ENCODE peak calls at places on chromosomes 11 and 22, in seven cellular contexts. H, B, N, K, U, D and E are unnamed samples. For H3K4me1, the result is how much of the 10 kb centered on the place peaks cover.

GRCh38 chr11:10181811-10182210 is 112.2 kb downstream of the SBF2 start:
- DNase-seq in B (no peak), U (no peak), D (peak), H (no peak), N (no peak), K (peak), E (no peak)

GRCh38 chr11:128738942-128739341 is 45.1 kb downstream of the FLI1 start:
- DNase-seq in H (no peak), K (no peak), B (no peak), U (no peak), D (no peak), N (no peak), E (no peak)

GRCh38 chr22:48714231-48714630 is 1113.4 kb downstream of the BRD1 start:
- DNase-seq in H (no peak), B (no peak), U (no peak), D (no peak), N (no peak), K (no peak), E (peak)

GRCh38 chr22:49534386-49534785 is 293.3 kb downstream of the BRD1 start:
- DNase-seq in K (no peak), N (no peak), H (peak), B (no peak), D (no peak), U (no peak), E (peak)

GRCh38 chr22:26894766-26895485 is 237.5 kb downstream of the MIAT start:
- DNase-seq in U (no peak), B (no peak), D (no peak), N (peak), H (no peak), K (peak), E (no peak)

GRCh38 chr22:19106886-19107729 is 15.1 kb downstream of the DGCR2 start:
- DNase-seq in U (no peak), B (no peak), D (no peak), H (no peak), N (no peak), K (no peak), E (no peak)

GRCh38 chr22:48352086-48352911 is 1475.4 kb downstream of the BRD1 start:
- DNase-seq in B (no peak), H (no peak), K (no peak), N (no peak), U (no peak), D (no peak), E (no peak)

GRCh38 chr11:21396351-21397008 is 727.1 kb downstream of the NELL1 start:
- DNase-seq in B (no peak), U (no peak), H (no peak), D (no peak), K (no peak), N (no peak), E (no peak)

GRCh38 chr11:42901084-42901483 is 410.7 kb upstream of the API5 start:
- DNase-seq in H (no peak), N (no peak), U (no peak), B (no peak), K (no peak), D (no peak), E (no peak)

GRCh38 chr22:35380013-35380412 is 883 bp upstream of the HMOX1 start:
- DNase-seq in D (no peak), K (peak), N (no peak), U (no peak), H (no peak), B (no peak), E (no peak)

DNA sequence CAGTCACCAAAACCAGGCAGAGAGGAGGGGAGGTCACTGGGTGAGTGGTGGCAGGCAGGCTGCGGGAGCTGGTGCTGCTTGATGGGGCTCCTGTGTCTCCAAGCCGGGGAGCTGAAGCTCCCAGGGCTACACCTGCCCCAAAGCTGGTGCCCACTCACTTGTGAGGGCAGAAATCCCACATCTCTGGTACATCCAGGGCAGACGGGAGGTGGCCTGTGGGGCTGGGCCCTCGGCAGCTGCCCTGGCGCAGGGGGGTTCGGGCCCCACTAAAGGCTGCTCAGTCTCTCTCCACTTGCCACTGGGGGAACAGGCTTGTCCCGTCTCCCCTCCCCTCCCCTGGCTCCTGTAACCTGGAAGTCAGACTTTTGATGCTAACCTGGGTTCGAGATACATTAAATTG is 55.6 kb upstream of the PPARA start:
- DNase-seq in D (no peak), H (no peak), N (no peak), K (no peak), B (no peak), U (no peak), E (peak)
- H3K4me1 ChIP-seq in D (under half), H (half or more), N (half or more), K (under half), B (half or more), U (under half), E (under half)

DNA sequence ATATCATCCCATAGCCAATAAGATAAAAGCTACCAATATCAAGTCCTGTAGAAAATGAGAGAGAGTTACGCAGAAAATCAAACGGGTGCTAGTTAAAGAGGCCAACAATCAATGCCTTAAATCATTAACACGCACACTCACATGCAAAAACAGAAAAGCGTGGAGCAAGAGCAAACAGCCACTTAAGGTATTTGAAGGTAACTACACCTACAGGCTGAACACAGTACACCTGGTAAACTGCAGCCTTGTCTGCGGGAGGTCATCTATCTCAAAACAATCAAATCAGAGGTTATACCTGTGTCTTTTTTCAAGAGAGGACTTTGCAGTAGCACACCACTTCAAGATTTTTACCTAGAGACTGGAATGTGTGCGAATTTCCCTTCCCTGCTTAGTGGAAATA is 23.6 kb downstream of the SLC35F2 start:
- DNase-seq in D (no peak), K (no peak), H (no peak), N (peak), B (no peak), U (no peak), E (no peak)
- H3K4me1 ChIP-seq in D (under half), K (under half), H (under half), N (under half), B (under half), U (under half), E (under half)

GRCh38 chr22:20213833-20214708 is 54.0 kb downstream of the RTN4R start:
- DNase-seq in B (no peak), D (no peak), K (no peak), N (no peak), U (no peak), H (no peak), E (no peak)
- H3K4me1 ChIP-seq in B (under half), D (under half), K (under half), N (under half), U (under half), H (under half), E (under half)

GRCh38 chr22:42938976-42939375 is 76.0 kb downstream of the PACSIN2 start:
- DNase-seq in H (no peak), U (no peak), B (no peak), N (peak), D (no peak), K (no peak), E (no peak)
- H3K4me1 ChIP-seq in H (half or more), U (half or more), B (under half), N (half or more), D (under half), K (under half), E (half or more)

GRCh38 chr11:119701591-119702260 is 27.3 kb downstream of the NECTIN1 start:
- DNase-seq in H (no peak), D (no peak), U (no peak), N (no peak), B (no peak), K (no peak), E (no peak)
- H3K4me1 ChIP-seq in H (under half), D (under half), U (under half), N (under half), B (under half), K (under half), E (under half)

DNA sequence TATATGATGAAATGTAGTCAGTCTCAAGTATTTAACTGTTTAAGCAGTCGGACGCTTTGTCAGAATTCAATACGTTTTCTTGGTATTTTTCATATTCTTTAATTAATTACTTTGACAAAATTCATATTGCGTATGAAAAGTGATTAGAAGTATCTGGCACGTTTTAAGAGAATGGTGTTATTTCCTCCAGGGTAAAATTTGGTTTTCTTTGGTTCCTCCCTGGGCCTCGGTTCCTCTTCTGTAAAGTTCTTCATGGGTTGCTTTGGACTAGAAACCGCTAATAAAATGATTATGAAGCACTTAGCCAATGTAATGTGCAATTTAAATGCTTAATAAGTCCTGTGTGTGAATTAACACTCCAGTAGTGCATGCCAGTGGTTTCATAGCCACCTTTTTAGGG is 1.5 kb downstream of the CBL start:
- DNase-seq in H (no peak), K (no peak), U (no peak), N (no peak), B (no peak), D (no peak), E (no peak)
- H3K4me1 ChIP-seq in H (under half), K (under half), U (under half), N (under half), B (under half), D (under half), E (half or more)

DNA sequence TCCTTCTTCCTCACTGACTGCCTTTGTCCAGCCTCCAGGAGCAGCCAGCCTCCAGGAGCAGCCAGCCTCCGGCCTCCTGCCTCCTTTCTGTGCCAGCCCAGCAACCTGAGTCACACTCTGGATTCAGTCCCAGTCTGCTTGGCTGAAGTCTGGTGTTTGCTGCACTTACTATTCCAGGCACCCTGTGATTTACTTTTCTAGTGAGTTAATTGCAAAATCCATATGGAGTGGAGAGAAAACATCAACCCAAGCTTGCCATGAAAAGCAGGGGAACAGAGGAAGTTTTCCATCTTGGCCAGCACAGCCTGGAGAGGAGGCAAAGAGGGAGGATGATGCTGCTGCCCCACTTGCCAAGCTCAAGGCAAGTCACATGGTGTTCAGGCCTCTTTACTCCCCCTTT is 400.5 kb downstream of the TENM4 start:
- DNase-seq in U (no peak), N (no peak), D (no peak), H (no peak), B (no peak), K (peak), E (no peak)
- H3K4me1 ChIP-seq in U (under half), N (under half), D (under half), H (under half), B (under half), K (under half), E (under half)

DNA sequence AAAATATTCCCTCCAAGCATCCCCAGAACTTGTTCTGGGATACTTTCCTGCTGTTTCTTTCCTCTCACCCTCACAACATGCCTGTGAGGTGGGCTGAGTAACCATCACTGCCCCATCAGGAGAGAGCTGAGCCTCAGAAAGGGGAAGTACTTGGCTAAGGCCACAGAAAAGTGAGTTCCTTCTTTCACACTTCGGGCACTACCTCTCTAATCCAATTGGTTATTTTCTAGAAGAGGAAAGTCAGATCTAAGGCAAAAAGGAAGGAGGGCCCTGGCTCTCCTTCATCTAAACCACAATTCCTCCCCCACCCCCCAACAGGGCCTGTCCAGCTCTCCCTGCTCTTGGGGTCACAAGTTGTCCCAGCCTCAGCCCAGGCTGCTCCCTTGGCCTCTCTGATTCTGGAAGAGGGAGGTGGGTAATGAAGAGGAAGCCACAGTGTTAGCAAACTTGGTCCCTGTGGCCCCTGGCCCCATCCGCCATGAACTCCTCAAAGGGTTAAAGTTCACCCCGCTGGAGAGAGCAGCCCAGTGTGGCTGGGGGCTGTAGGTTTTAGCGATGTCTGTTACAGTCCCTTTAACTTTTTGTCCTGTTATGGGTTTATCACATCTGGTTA is 34.0 kb downstream of the SLC22A12 start:
- DNase-seq in K (no peak), U (no peak), B (no peak), H (no peak), D (no peak), N (peak), E (no peak)
- H3K4me1 ChIP-seq in K (under half), U (under half), B (under half), H (under half), D (under half), N (under half), E (under half)

GRCh38 chr11:68481579-68482240 is 21.2 kb downstream of the PPP6R3 start:
- DNase-seq in B (no peak), U (no peak), H (no peak), K (no peak), D (no peak), N (no peak), E (no peak)
- H3K4me1 ChIP-seq in B (under half), U (under half), H (under half), K (under half), D (under half), N (under half), E (under half)

GRCh38 chr11:122695076-122695620 is 39.6 kb downstream of the UBASH3B start:
- DNase-seq in B (no peak), D (no peak), N (no peak), H (peak), K (no peak), U (no peak), E (no peak)

GRCh38 chr11:122690292-122690691 is 34.8 kb downstream of the UBASH3B start:
- DNase-seq in D (no peak), B (no peak), U (no peak), K (no peak), H (no peak), N (no peak), E (no peak)

GRCh38 chr11:122690801-122691649 is 35.5 kb downstream of the UBASH3B start:
- DNase-seq in H (no peak), K (peak), U (no peak), B (no peak), D (no peak), N (peak), E (no peak)

GRCh38 chr11:122691751-122692150 is 36.2 kb downstream of the UBASH3B start:
- DNase-seq in U (no peak), D (no peak), K (no peak), B (no peak), N (no peak), H (no peak), E (no peak)

GRCh38 chr11:122692444-122692843 is 36.9 kb downstream of the UBASH3B start:
- DNase-seq in K (no peak), D (peak), H (no peak), U (no peak), N (no peak), B (no peak), E (no peak)
- H3K4me1 ChIP-seq in K (under half), D (under half), H (under half), U (under half), N (under half), B (under half), E (half or more)